ENCODE peak calls at places on chromosomes 6 and 20, in four cellular contexts. R is H9; B is CD4-positive, alpha-beta T cell; P is GM06990. L is an unnamed sample.

GRCh38 chr20:17992224-17992637 is 23.4 kb downstream of the MGME1 start:
- DNase-seq in R (no peak), P (peak; percentile 48), B (no peak), L (no peak)

GRCh38 chr20:23100754-23101107 is 14.6 kb upstream of the CD93 start:
- DNase-seq in P (no peak), R (no peak), B (no peak), L (no peak)

GRCh38 chr6:9140861-9141534 is 705.7 kb upstream of the SLC35B3 start:
- DNase-seq in B (no peak), P (no peak), R (no peak), L (no peak)

GRCh38 chr6:112781236-112781635 is 434.1 kb downstream of the RFPL4B start:
- DNase-seq in B (no peak), R (no peak), P (no peak), L (no peak)

GRCh38 chr6:109187399-109188114 is 92.2 kb downstream of the CEP57L1 start:
- DNase-seq in B (peak; percentile 50), P (no peak), R (peak; percentile 40), L (peak; percentile 33)

GRCh38 chr6:43695078-43695966 is 7.7 kb upstream of the MRPS18A start:
- DNase-seq in P (no peak), R (peak; percentile 50), B (no peak), L (no peak)

GRCh38 chr20:45886590-45887345 is 654 bp downstream of the SPATA25 start:
- DNase-seq in P (no peak), R (no peak), B (no peak), L (no peak)

GRCh38 chr6:41638002-41638800 is at the start of gene MDFI:
- DNase-seq in R (peak; percentile 78), B (no peak), P (no peak), L (no peak)

GRCh38 chr6:12331951-12332749 is 42.0 kb downstream of the EDN1 start:
- DNase-seq in P (no peak), R (no peak), B (no peak), L (no peak)

GRCh38 chr6:38391909-38392614 is 247.7 kb downstream of the BTBD9 start:
- DNase-seq in R (no peak), P (no peak), B (no peak), L (no peak)

GRCh38 chr6:129186988-129187387 is 304.1 kb downstream of the LAMA2 start:
- DNase-seq in B (no peak), P (no peak), R (no peak), L (no peak)

GRCh38 chr20:40657526-40657925 is 31.5 kb downstream of the MAFB start:
- DNase-seq in R (no peak), P (no peak), B (no peak), L (no peak)

GRCh38 chr20:4167261-4168004 is 152.1 kb upstream of the RNF24 start:
- DNase-seq in R (peak; percentile 66), B (no peak), P (no peak), L (no peak)

DNA sequence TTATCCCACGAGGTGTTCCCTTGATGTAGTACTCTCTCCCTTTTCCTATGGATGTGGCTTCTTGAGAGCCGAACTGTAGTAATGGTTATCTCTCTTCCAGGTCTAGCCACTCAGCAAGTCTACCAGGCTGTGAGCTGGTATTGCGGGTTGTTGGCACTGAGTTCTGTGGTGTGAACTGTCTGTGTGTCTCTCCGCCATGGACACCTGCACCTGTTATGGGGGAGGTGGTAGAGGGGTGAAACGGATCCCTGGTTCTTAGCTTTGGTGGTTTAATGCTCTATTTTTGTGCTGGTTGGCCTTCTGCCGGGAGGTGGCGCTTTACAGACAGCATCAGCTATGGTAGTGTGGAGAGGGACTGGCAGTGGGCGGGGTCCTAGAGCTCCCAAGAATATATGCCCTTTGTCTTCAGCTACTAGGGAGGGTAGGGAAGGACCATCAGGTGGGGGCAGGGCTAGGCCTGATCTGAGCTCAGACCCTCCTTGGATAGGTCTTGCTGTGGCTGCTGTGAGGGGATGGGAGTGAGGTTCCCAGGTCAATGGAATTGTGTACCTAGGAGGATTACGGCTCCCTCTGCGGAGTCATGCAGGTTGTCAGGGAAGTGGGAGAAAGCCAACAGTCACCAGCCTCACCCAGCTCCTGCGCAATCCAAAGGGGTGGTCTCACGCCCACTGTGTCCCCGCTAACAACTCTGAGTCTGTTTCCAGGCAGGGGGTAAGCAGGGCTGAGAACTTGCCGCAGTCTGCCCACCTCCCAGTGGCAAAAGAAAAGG is 154.2 kb downstream of the CCDC170 start:
- DNase-seq in R (peak; percentile 94), P (no peak), B (no peak), L (no peak)
- TF ChIP-seq CTCF in R (peak; percentile 74), P (peak; percentile 62), B (no peak), L (peak; percentile 30)

DNA sequence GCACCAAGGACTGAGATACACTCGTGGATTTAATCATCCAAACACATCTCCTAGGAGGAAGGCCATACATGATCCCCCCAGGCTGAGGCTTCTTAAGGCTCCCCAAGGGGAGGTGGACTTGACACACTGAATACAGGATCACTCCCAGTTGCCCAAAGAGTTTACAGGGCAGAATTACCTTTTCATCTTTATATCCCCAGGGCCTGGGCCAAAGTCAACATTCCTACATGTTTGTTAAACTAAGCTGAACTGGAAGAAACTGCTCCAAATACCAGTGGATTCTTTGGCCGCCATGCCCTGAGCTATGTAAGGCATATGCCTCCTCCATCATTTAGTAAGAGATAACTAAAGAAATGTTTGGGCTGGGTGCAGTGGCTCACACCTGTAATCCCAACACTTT is 22.2 kb upstream of the SERPINB1 start:
- DNase-seq in P (no peak), R (no peak), B (no peak), L (no peak)
- TF ChIP-seq CTCF in P (no peak), R (no peak), B (no peak), L (no peak)

GRCh38 chr6:161355731-161356130 is 81.9 kb upstream of the AGPAT4 start:
- DNase-seq in B (no peak), R (no peak), P (no peak), L (no peak)

GRCh38 chr6:161354241-161354840 is 80.5 kb upstream of the AGPAT4 start:
- DNase-seq in P (no peak), R (no peak), B (no peak), L (no peak)

GRCh38 chr6:161351855-161352254 is 78.0 kb upstream of the AGPAT4 start:
- DNase-seq in B (no peak), P (no peak), R (no peak), L (no peak)

GRCh38 chr6:161354956-161355355 is 81.1 kb upstream of the AGPAT4 start:
- DNase-seq in B (no peak), R (no peak), P (no peak), L (no peak)

DNA sequence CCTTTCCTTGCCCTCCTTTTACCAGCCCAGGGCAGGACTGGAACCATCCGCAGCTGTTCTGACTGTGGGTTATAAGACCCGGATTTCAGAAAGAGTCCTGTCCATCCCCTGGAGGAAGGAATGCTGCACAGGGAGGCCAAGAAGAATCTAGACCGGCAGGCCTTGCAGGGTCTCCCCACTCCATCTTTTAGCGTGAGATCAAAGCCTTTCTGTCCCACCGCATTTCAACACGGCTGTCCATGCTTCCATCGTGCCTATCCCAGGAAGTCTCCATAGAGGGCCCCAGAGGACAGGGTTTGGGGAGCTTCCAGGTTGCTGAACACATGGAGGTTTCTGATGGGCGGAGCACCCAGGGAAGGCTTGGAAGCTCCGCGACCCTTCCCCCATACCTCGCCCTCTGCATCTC is 79.3 kb upstream of the AGPAT4 start:
- DNase-seq in P (no peak), R (peak; percentile 89), B (no peak), L (no peak)
- TF ChIP-seq CTCF in P (no peak), R (peak; percentile 72), B (no peak), L (no peak)

DNA sequence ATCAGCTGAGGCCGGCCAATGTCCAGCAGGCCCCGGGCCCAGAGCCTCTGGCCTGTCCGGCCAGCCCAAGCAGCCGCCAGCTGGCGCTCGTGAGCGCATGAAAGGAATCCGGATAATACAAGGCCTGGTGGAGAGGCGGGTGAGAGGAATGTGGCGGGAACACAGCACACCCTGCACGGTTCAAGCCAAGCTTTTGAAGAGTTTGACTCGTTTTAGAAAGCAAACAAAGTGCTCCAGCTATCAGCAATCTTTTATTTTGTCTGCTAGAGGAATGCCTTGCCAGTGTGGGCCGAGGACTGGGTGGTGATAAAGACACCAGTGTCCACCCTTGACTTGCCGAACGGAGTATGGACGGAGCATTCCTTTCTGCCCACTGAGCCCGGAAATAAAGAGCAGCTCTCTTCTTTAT is 9.3 kb upstream of the NEDD9 start:
- DNase-seq in B (no peak), R (peak; percentile 86), P (no peak), L (no peak)
- TF ChIP-seq CTCF in B (no peak), R (peak; percentile 93), P (no peak), L (no peak)

GRCh38 chr6:151029976-151030375 is 164.5 kb downstream of the MTHFD1L start:
- DNase-seq in P (no peak), B (no peak), R (no peak), L (no peak)
- TF ChIP-seq CTCF in P (no peak), B (no peak), R (no peak), L (no peak)

GRCh38 chr20:881051-881820 is 34.9 kb downstream of the ANGPT4 start:
- DNase-seq in R (no peak), P (no peak), B (no peak), L (no peak)

GRCh38 chr20:887137-887536 is 29.0 kb downstream of the ANGPT4 start:
- DNase-seq in B (no peak), R (no peak), P (no peak), L (no peak)

GRCh38 chr20:888057-888456 is 28.1 kb downstream of the ANGPT4 start:
- DNase-seq in R (no peak), B (no peak), P (no peak), L (no peak)

GRCh38 chr20:889110-889509 is 27.0 kb downstream of the ANGPT4 start:
- DNase-seq in R (no peak), P (no peak), B (no peak), L (no peak)

DNA sequence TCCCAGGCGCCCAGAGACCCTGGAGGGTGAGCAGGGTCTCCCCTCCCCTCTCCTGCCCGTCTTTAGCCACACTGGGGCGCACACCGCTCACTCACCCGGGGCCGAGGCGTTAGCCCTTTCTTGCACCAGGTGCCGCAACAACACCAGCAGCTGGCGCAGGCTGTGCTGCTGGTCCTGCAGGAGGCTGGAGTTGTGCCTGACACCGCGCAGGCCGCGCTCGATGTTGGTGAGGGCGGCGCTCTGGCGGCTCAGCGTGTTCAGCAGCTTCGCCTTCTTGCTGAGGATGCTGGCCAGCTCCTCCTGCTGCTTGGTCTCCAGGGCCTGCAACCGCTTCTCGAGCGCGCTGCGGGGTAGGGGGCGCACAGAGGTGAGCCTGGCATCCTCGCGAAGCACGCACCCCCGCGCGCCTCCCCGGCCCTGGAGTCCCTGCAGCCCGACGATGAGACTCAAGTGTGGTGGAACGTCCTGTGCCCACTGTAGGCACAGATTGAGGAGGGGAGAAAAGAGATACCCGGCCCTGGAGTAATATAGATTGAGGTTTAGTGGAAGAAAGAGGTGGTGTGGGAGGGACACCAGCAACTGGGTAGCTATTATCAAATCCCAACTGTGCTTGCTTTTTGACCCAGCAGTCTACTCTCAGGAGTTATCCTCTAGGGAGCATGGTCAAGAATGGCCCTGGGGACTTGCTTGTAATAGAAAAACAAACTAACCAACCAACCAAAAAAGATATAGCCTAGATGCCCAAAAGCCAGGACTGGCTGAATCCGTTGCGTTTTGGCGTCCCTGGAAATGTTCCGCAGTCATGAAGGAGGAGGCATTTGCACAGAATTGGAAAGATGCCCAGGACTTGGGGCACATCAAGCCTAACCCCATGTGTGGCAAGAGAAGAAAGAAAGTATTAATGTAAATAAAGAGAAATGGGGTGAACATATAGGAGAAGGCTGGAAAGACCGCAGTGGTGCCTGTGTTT is 30.9 kb downstream of the ANGPT4 start:
- DNase-seq in B (no peak), P (no peak), R (peak; percentile 96), L (no peak)
- TF ChIP-seq CTCF in B (no peak), P (no peak), R (peak; percentile 73), L (no peak)

GRCh38 chr6:63816979-63817436 is 181.4 kb downstream of the PHF3 start:
- DNase-seq in R (peak; percentile 52), P (no peak), B (no peak), L (no peak)
- TF ChIP-seq CTCF in R (peak; percentile 59), P (no peak), B (no peak), L (peak; percentile 30)

L was measured in GM13977.